ENCODE peak calls at places on chromosome 20, in four cellular contexts. One of them, this sample, is unnamed.
A peak's percentile ranks its signal among the peaks of the same experiment; 100 is the strongest.

GRCh38 chr20:542777-543368 is 717 bp downstream of the CSNK2A1 start:
- DNase-seq in GM23248: peak; percentile 36
- DNase-seq in fibroblast of lung: no peak
- DNase-seq in HepG2: no peak
- DNase-seq in this sample: no peak

GRCh38 chr20:63697357-63697867 is 960 bp downstream of the TNFRSF6B start:
- DNase-seq in GM23248: no peak
- DNase-seq in fibroblast of lung: no peak
- DNase-seq in HepG2: no peak
- DNase-seq in this sample: peak; percentile 47

GRCh38 chr20:2576317-2576727 is 39.9 kb downstream of the TMC2 start:
- DNase-seq in GM23248: no peak
- DNase-seq in fibroblast of lung: no peak
- DNase-seq in HepG2: no peak
- DNase-seq in this sample: no peak

GRCh38 chr20:64223526-64224067 is 32.0 kb upstream of the PCMTD2 start:
- DNase-seq in GM23248: no peak
- DNase-seq in fibroblast of lung: peak; percentile 44
- DNase-seq in HepG2: peak; percentile 67
- DNase-seq in this sample: no peak

GRCh38 chr20:59827138-59828056 is 106.0 kb downstream of the SYCP2 start:
- DNase-seq in GM23248: no peak
- DNase-seq in fibroblast of lung: no peak
- DNase-seq in HepG2: no peak
- DNase-seq in this sample: no peak

GRCh38 chr20:37266940-37267683 is 5.5 kb upstream of the GHRH start:
- DNase-seq in GM23248: no peak
- DNase-seq in fibroblast of lung: no peak
- DNase-seq in HepG2: no peak
- DNase-seq in this sample: no peak

GRCh38 chr20:1330075-1330830 is 1.3 kb upstream of the SDCBP2 start:
- DNase-seq in GM23248: peak; percentile 76
- DNase-seq in fibroblast of lung: no peak
- DNase-seq in HepG2: no peak
- DNase-seq in this sample: no peak

GRCh38 chr20:20466341-20466879 is 98.5 kb downstream of the INSM1 start:
- DNase-seq in GM23248: peak; percentile 93
- DNase-seq in fibroblast of lung: peak; percentile 91
- DNase-seq in HepG2: no peak
- DNase-seq in this sample: peak; percentile 28

GRCh38 chr20:19021406-19022117 is 190.9 kb upstream of the SLC24A3 start:
- DNase-seq in GM23248: no peak
- DNase-seq in fibroblast of lung: no peak
- DNase-seq in HepG2: no peak
- DNase-seq in this sample: no peak

GRCh38 chr20:1209447-1210387 is 6.5 kb downstream of the C20orf202 start:
- DNase-seq in GM23248: peak; percentile 45
- DNase-seq in fibroblast of lung: no peak
- DNase-seq in HepG2: no peak
- DNase-seq in this sample: no peak

GRCh38 chr20:35134900-35135299 is 12.2 kb downstream of the EDEM2 start:
- DNase-seq in GM23248: no peak
- DNase-seq in fibroblast of lung: no peak
- DNase-seq in HepG2: no peak
- DNase-seq in this sample: no peak

GRCh38 chr20:36097331-36097730 is 57.2 kb upstream of the EPB41L1 start:
- DNase-seq in GM23248: peak; percentile 47
- DNase-seq in fibroblast of lung: peak; percentile 84
- DNase-seq in HepG2: no peak
- DNase-seq in this sample: peak; percentile 34

GRCh38 chr20:31476648-31477220 is 1.6 kb downstream of the REM1 start:
- DNase-seq in GM23248: no peak
- DNase-seq in fibroblast of lung: no peak
- DNase-seq in HepG2: no peak
- DNase-seq in this sample: no peak
- H3K4me3 ChIP-seq in GM23248: no peak overlapping the region
- H3K4me3 ChIP-seq in fibroblast of lung: no peak overlapping the region
- H3K4me3 ChIP-seq in HepG2: no peak overlapping the region
- H3K4me3 ChIP-seq in this sample: no peak overlapping the region

DNA sequence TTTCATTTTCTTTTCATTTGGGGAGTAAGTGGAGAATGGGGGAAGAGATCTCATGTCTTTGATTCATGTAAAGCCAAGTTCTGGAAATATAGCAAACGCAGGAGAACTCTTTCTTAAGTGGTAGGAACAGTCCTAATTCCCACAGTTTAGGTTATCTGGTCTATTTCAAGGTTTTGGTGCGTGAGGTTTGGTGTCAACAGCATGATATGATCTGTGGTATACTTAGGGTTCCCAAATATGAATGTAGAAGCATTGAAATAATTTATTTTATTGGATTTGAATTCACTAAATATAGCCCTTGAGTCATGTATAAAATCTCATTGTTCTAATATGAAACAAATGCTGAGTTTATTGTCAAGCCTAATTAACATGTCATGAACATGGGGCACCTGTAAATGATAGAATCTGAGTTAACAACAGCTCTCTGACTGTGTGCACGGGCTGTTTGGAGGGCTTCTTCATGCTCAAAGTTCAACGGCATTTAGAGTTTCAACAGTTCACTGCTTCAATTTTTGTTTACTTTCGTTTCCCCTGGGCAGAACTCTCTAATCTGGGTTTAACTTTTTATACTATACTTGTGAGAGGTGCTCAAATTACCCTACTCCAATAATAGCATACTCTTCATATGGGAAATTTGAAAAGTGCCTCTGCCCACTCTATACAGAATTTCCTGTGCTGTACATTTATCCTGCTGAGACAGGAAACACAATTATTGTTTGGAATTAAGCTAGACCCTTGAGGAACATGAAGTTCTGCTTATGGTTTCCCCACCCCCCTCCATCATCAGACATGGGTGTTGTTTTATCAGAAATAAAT is 236.3 kb upstream of the ZNF217 start:
- DNase-seq in GM23248: peak; percentile 65
- DNase-seq in fibroblast of lung: peak; percentile 12
- DNase-seq in HepG2: peak; percentile 94
- DNase-seq in this sample: no peak
- H3K9ac ChIP-seq in GM23248: peak overlapping the region; percentile 99
- H3K9ac ChIP-seq in fibroblast of lung: peak overlapping the region; percentile 72
- H3K9ac ChIP-seq in HepG2: peak overlapping the region; percentile 45
- H3K9ac ChIP-seq in this sample: peak overlapping the region; percentile 99

DNA sequence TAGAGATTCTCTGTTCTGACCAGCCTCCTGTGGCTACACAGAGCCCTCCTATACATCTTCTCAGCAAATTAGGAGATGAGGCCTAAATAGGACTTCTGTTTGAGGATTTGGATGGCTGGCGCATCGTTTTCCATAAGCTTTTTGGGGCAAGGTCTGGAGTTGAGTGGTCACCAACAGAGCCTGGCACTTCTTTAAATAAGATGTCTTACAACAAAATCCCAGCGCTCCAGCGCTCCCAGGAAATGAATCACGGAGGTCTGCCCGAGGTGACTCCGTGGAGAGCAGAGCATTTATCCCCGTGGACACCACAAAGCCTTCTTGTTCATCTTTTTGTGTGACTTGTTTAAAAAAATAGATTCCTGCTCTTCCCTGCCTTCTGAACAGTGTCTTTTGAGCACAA is 75.3 kb downstream of the GNAS-AS1 start:
- DNase-seq in GM23248: no peak
- DNase-seq in fibroblast of lung: no peak
- DNase-seq in HepG2: no peak
- DNase-seq in this sample: no peak
- H3K9me3 ChIP-seq in GM23248: no peaks in the 10 kb centered on the region
- H3K9me3 ChIP-seq in fibroblast of lung: no peaks in the 10 kb centered on the region
- H3K9me3 ChIP-seq in HepG2: no peaks in the 10 kb centered on the region
- H3K9me3 ChIP-seq in this sample: no peaks in the 10 kb centered on the region

DNA sequence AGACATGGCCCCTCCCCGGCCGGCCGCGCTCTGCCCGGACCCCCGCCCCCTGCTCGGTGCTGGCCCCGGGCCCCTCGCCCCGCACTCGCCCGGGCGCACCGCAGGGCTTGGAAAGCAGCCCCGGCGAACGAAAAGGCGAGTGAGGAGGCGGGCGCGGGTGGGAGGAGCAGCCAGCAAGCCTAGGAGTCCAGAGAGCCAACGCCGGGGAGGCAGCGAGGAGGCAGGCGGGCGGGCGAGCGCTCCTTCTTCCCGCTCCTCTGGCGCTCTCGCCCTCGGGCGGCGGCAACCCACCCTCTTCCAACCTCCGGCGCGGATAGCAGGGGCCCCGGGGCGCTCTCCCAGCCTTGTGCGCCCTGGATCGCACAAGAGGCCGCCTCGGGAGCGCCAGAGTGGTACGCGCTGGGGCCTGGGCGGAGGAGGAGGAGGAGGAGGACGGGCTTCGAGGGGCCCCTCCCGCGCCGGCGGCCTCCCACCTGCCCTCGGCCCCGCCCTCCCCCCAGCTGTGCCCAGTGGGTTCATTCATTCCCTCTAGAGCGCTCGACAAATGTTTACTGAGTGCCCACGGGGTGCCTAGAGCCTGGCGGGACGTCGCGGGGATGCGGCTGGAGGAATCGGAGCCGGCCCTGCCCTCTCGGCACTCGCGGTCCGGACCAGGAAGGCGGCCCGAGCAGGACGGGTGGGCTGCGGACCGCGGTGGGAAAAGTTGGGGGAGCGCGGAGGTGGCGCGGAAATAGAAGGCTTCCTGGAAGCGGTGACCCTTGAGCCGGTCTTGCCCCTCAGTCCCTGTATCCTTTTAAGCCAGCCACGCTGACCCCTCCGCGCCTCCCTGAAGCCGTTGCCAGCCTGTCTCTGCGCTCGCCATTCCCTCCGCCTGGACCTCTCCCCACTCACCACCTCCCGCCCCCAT is at the start of gene BMP7:
- DNase-seq in GM23248: peak; percentile 34
- DNase-seq in fibroblast of lung: peak; percentile 16
- DNase-seq in HepG2: no peak
- DNase-seq in this sample: peak; percentile 33
- H3K4me3 ChIP-seq in GM23248: peak within 1 kb of the TSS; percentile 5
- H3K4me3 ChIP-seq in fibroblast of lung: no peak within 1 kb of the TSS
- H3K4me3 ChIP-seq in HepG2: no peak within 1 kb of the TSS
- H3K4me3 ChIP-seq in this sample: peak within 1 kb of the TSS; percentile 27

GRCh38 chr20:8646716-8647115 is 422.2 kb upstream of the PLCB4 start:
- DNase-seq in GM23248: peak; percentile 56
- DNase-seq in fibroblast of lung: peak; percentile 95
- DNase-seq in HepG2: no peak
- DNase-seq in this sample: peak; percentile 4
- H3K9ac ChIP-seq in GM23248: peak overlapping the region; percentile 55
- H3K9ac ChIP-seq in fibroblast of lung: no peak overlapping the region
- H3K9ac ChIP-seq in HepG2: no peak overlapping the region
- H3K9ac ChIP-seq in this sample: no peak overlapping the region

GRCh38 chr20:11537032-11537431 is 380.7 kb upstream of the BTBD3 start:
- DNase-seq in GM23248: no peak
- DNase-seq in fibroblast of lung: no peak
- DNase-seq in HepG2: no peak
- DNase-seq in this sample: no peak
- H3K9me3 ChIP-seq in GM23248: no peaks in the 10 kb centered on the region
- H3K9me3 ChIP-seq in fibroblast of lung: no peaks in the 10 kb centered on the region
- H3K9me3 ChIP-seq in HepG2: peaks cover 5% of the 10 kb centered on the region
- H3K9me3 ChIP-seq in this sample: peaks cover 1% of the 10 kb centered on the region

GRCh38 chr20:61633004-61633403 is 380.9 kb downstream of the CDH4 start:
- DNase-seq in GM23248: no peak
- DNase-seq in fibroblast of lung: no peak
- DNase-seq in HepG2: no peak
- DNase-seq in this sample: no peak
- H3K4me3 ChIP-seq in GM23248: no peak overlapping the region
- H3K4me3 ChIP-seq in fibroblast of lung: no peak overlapping the region
- H3K4me3 ChIP-seq in HepG2: no peak overlapping the region
- H3K4me3 ChIP-seq in this sample: no peak overlapping the region